ENCODE peak calls at places on chromosomes 13 and 19, in six cellular contexts. G is OCI-LY7, U is thyroid gland, A is astrocyte of the cerebellum, I is mucosa of descending colon, T is cardiac fibroblast. H is an unnamed sample.

GRCh38 chr19:42606660-42607351 is 12.1 kb upstream of the CEACAM8 start:
- DNase-seq in T (peak; percentile 49), A (no peak), I (peak; percentile 56), G (peak; percentile 56), U (peak; percentile 77), H (peak; percentile 40)

GRCh38 chr13:51534075-51534817 is 50.0 kb upstream of the WDFY2 start:
- DNase-seq in U (peak; percentile 9), A (no peak), I (peak; percentile 54), G (no peak), T (peak; percentile 52), H (no peak)

GRCh38 chr13:49985129-49985528 is 11.7 kb upstream of the TRIM13 start:
- DNase-seq in T (no peak), G (peak; percentile 43), A (no peak), I (no peak), U (no peak), H (no peak)

GRCh38 chr13:99280166-99280565 is 22.0 kb upstream of the GPR18 start:
- DNase-seq in I (no peak), U (no peak), A (no peak), G (no peak), T (peak; percentile 49), H (peak; percentile 82)

GRCh38 chr13:35881360-35881759 is 249.8 kb downstream of the DCLK1 start:
- DNase-seq in U (no peak), A (no peak), T (peak; percentile 25), I (no peak), G (no peak), H (no peak)

GRCh38 chr13:85659493-85659892 is 139.7 kb downstream of the SLITRK6 start:
- DNase-seq in G (no peak), T (no peak), I (no peak), A (peak; percentile 1), U (no peak), H (no peak)

GRCh38 chr13:99660101-99660500 is 158.8 kb downstream of the TM9SF2 start:
- DNase-seq in I (no peak), A (no peak), U (no peak), T (no peak), G (no peak), H (no peak)

GRCh38 chr13:100528820-100529219 is 59.8 kb downstream of the GGACT start:
- DNase-seq in T (no peak), I (no peak), U (no peak), G (no peak), A (no peak), H (no peak)

GRCh38 chr13:59880468-59880867 is 283.3 kb downstream of the DIAPH3 start:
- DNase-seq in A (no peak), U (no peak), I (no peak), G (no peak), T (peak; percentile 51), H (peak; percentile 33)

GRCh38 chr19:19278315-19278714 is 5.2 kb upstream of the TM6SF2 start:
- DNase-seq in A (no peak), I (no peak), U (no peak), G (no peak), T (no peak), H (no peak)

GRCh38 chr13:49219647-49220034 is 497 bp upstream of the MLNR start:
- DNase-seq in U (no peak), A (no peak), G (no peak), I (no peak), T (peak; percentile 31), H (no peak)

GRCh38 chr19:56321981-56322558 is 7.4 kb upstream of the ZSCAN5A start:
- DNase-seq in T (no peak), G (peak; percentile 18), U (no peak), A (no peak), I (no peak), H (no peak)

GRCh38 chr19:6509118-6509971 is 7.2 kb upstream of the TUBB4A start:
- DNase-seq in G (no peak), A (no peak), T (no peak), I (no peak), U (no peak), H (no peak)
- TF ChIP-seq CTCF in G (no peak), A (no peak), T (no peak), I (no peak), U (no peak), H (no peak)

GRCh38 chr13:75871059-75871458 is 234.9 kb downstream of the LMO7 start:
- DNase-seq in G (no peak), U (no peak), T (no peak), I (no peak), A (no peak), H (peak; percentile 14)

GRCh38 chr13:75872970-75873369 is 236.8 kb downstream of the LMO7 start:
- DNase-seq in U (no peak), G (no peak), I (no peak), A (no peak), T (no peak), H (no peak)

GRCh38 chr13:75869981-75870380 is 233.9 kb downstream of the LMO7 start:
- DNase-seq in A (no peak), U (no peak), I (no peak), T (no peak), G (no peak), H (no peak)

GRCh38 chr13:75867718-75868117 is 231.6 kb downstream of the LMO7 start:
- DNase-seq in A (no peak), G (no peak), T (no peak), U (no peak), I (no peak), H (no peak)

GRCh38 chr13:75870397-75870801 is 234.3 kb downstream of the LMO7 start:
- DNase-seq in G (peak; percentile 24), U (peak; percentile 17), T (peak; percentile 50), A (no peak), I (no peak), H (peak; percentile 30)
- H3K4me3 ChIP-seq in G (no peak overlapping the region), U (no peak overlapping the region), T (peak overlapping the region; percentile 2), A (no peak overlapping the region), I (no peak overlapping the region), H (peak overlapping the region; percentile 59)

GRCh38 chr19:14265285-14266036 is 59.5 kb upstream of the ADGRL1 start:
- DNase-seq in U (no peak), T (no peak), G (no peak), A (no peak), I (no peak), H (no peak)
- TF ChIP-seq CTCF in U (no peak), T (no peak), G (no peak), A (no peak), I (no peak), H (no peak)

GRCh38 chr19:38596057-38596981 is 21.4 kb downstream of the MAP4K1 start:
- DNase-seq in G (no peak), I (peak; percentile 69), U (peak; percentile 35), A (no peak), T (no peak), H (no peak)
- H3K4me3 ChIP-seq in G (no peak overlapping the region), I (no peak overlapping the region), U (no peak overlapping the region), A (no peak overlapping the region), T (no peak overlapping the region), H (no peak overlapping the region)

GRCh38 chr19:14580623-14581237 is 2.2 kb upstream of the CLEC17A start:
- DNase-seq in T (no peak), A (no peak), G (peak; percentile 44), U (no peak), I (no peak), H (no peak)
- TF ChIP-seq CTCF in T (no peak), A (no peak), G (peak; percentile 34), U (no peak), I (no peak), H (no peak)

DNA sequence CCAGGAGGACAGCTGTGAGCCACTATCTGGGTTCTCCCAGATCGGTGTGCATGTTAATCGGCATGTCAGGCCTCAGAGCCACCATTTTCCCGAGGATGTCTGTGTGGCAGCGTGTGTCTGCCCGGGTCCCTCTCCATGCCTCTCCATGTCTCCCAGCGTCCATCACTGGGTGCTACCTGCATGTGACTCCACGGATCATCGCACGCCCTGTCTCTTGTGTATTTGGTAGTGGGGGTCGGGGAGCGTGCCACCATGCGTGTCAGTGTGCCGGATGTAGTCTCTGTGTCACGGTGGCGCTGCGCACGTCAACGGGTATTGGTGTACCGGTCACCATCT is 5.9 kb downstream of the NFIX start:
- DNase-seq in T (no peak), G (no peak), I (peak; percentile 39), U (no peak), A (no peak), H (no peak)
- H3K4me3 ChIP-seq in T (no peak overlapping the region), G (no peak overlapping the region), I (no peak overlapping the region), U (no peak overlapping the region), A (peak overlapping the region; percentile 28), H (no peak overlapping the region)

DNA sequence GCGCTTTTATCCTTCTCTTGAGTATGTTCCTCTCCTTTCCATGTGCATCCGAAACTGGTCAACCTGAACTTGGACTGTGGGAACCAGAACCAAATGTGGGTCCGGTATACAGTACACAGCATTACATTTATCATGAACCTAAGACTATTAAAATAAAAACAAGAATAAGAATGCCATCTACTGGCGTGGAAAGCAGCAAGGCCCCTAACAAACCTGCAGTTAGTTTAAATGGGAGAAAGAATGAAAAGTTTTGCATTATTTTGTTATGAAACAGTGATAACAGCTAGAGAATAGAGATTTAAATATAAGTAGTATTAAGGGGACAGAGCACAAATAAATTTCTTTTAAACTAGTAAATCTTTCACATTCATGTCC is 159.5 kb downstream of the RBM26 start:
- DNase-seq in I (no peak), T (no peak), A (no peak), G (peak; percentile 34), U (no peak), H (no peak)
- TF ChIP-seq CTCF in I (no peak), T (no peak), A (no peak), G (peak; percentile 81), U (no peak), H (no peak)

GRCh38 chr13:20408181-20408580 is 117.5 kb downstream of the CRYL1 start:
- DNase-seq in I (no peak), A (no peak), T (no peak), U (peak; percentile 30), G (no peak), H (no peak)

GRCh38 chr13:20407759-20408158 is 117.9 kb downstream of the CRYL1 start:
- DNase-seq in I (no peak), T (no peak), G (no peak), U (no peak), A (no peak), H (no peak)

GRCh38 chr13:20404488-20405222 is 121.0 kb downstream of the CRYL1 start:
- DNase-seq in U (no peak), T (no peak), G (no peak), I (no peak), A (no peak), H (no peak)

GRCh38 chr13:20403826-20404225 is 121.8 kb downstream of the CRYL1 start:
- DNase-seq in I (no peak), U (no peak), G (no peak), T (no peak), A (no peak), H (no peak)

GRCh38 chr13:20405691-20406090 is 120.0 kb downstream of the CRYL1 start:
- DNase-seq in G (no peak), A (no peak), U (no peak), T (no peak), I (no peak), H (no peak)
- H3K4me3 ChIP-seq in G (no peak overlapping the region), A (no peak overlapping the region), U (no peak overlapping the region), T (no peak overlapping the region), I (no peak overlapping the region), H (no peak overlapping the region)

GRCh38 chr13:108349269-108349668 is 79.8 kb downstream of the TNFSF13B start:
- DNase-seq in U (no peak), G (no peak), A (no peak), I (no peak), T (no peak), H (no peak)

GRCh38 chr13:108346376-108346775 is 76.9 kb downstream of the TNFSF13B start:
- DNase-seq in A (no peak), U (no peak), I (no peak), G (no peak), T (no peak), H (no peak)

GRCh38 chr13:108342369-108343289 is 73.1 kb downstream of the TNFSF13B start:
- DNase-seq in A (peak; percentile 45), U (no peak), T (peak; percentile 68), G (no peak), I (no peak), H (peak; percentile 50)

GRCh38 chr13:108345016-108345415 is 75.5 kb downstream of the TNFSF13B start:
- DNase-seq in G (no peak), U (no peak), T (no peak), I (no peak), A (no peak), H (no peak)
- TF ChIP-seq CTCF in G (no peak), U (no peak), T (no peak), I (no peak), A (peak; percentile 7), H (no peak)

H was measured in fibroblast of mammary gland.